ENCODE peak calls at places on chromosomes 13 and 19, in four cellular contexts. P, F, Q and M are unnamed samples.

GRCh38 chr13:84651288-84651687 is 769.0 kb upstream of the SLITRK1 start:
- DNase-seq in P (no peak), F (no peak), Q (no peak), M (peak)

GRCh38 chr13:95745752-95746151 is 68.8 kb downstream of the DNAJC3 start:
- DNase-seq in P (no peak), F (no peak), Q (no peak), M (no peak)

GRCh38 chr13:82833928-82834327 is 1048.3 kb downstream of the SLITRK1 start:
- DNase-seq in P (no peak), F (no peak), Q (no peak), M (peak)

GRCh38 chr19:525857-526419 is 5.6 kb upstream of the CDC34 start:
- DNase-seq in P (no peak), F (no peak), Q (no peak), M (no peak)

GRCh38 chr13:77810430-77810829 is 108.2 kb downstream of the EDNRB start:
- DNase-seq in P (no peak), F (no peak), Q (no peak), M (no peak)

GRCh38 chr19:16360738-16361137 is 36.1 kb downstream of the KLF2 start:
- DNase-seq in P (no peak), F (no peak), Q (no peak), M (no peak)

GRCh38 chr13:76035711-76036110 is 399.6 kb downstream of the LMO7 start:
- DNase-seq in P (no peak), F (no peak), Q (no peak), M (no peak)

GRCh38 chr13:98997738-98998641 is 20.1 kb upstream of the DOCK9 start:
- DNase-seq in P (no peak), F (no peak), Q (no peak), M (no peak)

GRCh38 chr19:53374288-53374687 is 8.8 kb downstream of the ZNF525 start:
- DNase-seq in P (no peak), F (no peak), Q (no peak), M (no peak)

GRCh38 chr13:51839711-51840110 is 5.3 kb downstream of the TMEM272 start:
- DNase-seq in P (no peak), F (no peak), Q (no peak), M (no peak)

GRCh38 chr19:16878181-16878965 is 10.4 kb upstream of the F2RL3 start:
- DNase-seq in P (no peak), F (no peak), Q (no peak), M (no peak)

GRCh38 chr13:92838786-92839185 is 387.8 kb upstream of the GPC6 start:
- DNase-seq in P (no peak), F (no peak), Q (no peak), M (peak)

GRCh38 chr19:1181606-1182005 is 7.5 kb upstream of the SBNO2 start:
- DNase-seq in P (no peak), F (no peak), Q (no peak), M (no peak)

GRCh38 chr13:49046002-49046401 is 70.3 kb downstream of the FNDC3A start:
- DNase-seq in P (no peak), F (no peak), Q (no peak), M (no peak)

GRCh38 chr19:5046339-5047039 is 77.6 kb downstream of the KDM4B start:
- DNase-seq in P (no peak), F (no peak), Q (no peak), M (no peak)

GRCh38 chr13:51154029-51154555 is 43.0 kb upstream of the C13orf42 start:
- DNase-seq in P (no peak), F (no peak), Q (no peak), M (no peak)